ENCODE peak calls at places on chromosomes 12 and 14, in nine cellular contexts. S, C, D, R, E, O, I, M and V are unnamed samples.

GRCh38 chr14:103185051-103186027 is 62.1 kb downstream of the TNFAIP2 start:
- DNase-seq in S (no peak), C (no peak), D (no peak), R (peak; percentile 71), E (peak; percentile 42), O (peak; percentile 28), I (peak; percentile 66), M (no peak), V (no peak)

GRCh38 chr12:85617307-85618091 is 218.7 kb downstream of the RASSF9 start:
- DNase-seq in S (no peak), C (no peak), D (no peak), R (no peak), E (no peak), O (no peak), I (no peak), M (no peak), V (no peak)

GRCh38 chr12:79552186-79552585 is 138.6 kb downstream of the PAWR start:
- DNase-seq in S (no peak), C (no peak), D (no peak), R (peak; percentile 91), E (no peak), O (no peak), I (no peak), M (no peak), V (no peak)

GRCh38 chr14:49194067-49194466 is 392.1 kb downstream of the RPS29 start:
- DNase-seq in S (no peak), C (no peak), D (no peak), R (no peak), E (no peak), O (peak; percentile 34), I (no peak), M (peak; percentile 54), V (no peak)

GRCh38 chr14:67883717-67884116 is 64.1 kb downstream of the RAD51B start:
- DNase-seq in S (no peak), C (no peak), D (no peak), R (peak; percentile 59), E (no peak), O (no peak), I (no peak), M (no peak), V (no peak)

GRCh38 chr14:39303100-39303499 is 69.4 kb downstream of the MIA2 start:
- DNase-seq in S (no peak), C (no peak), D (no peak), R (peak; percentile 45), E (no peak), O (no peak), I (no peak), M (no peak), V (no peak)

GRCh38 chr12:51593539-51593938 is 2.5 kb downstream of the SCN8A start:
- DNase-seq in S (no peak), C (no peak), D (no peak), R (peak; percentile 72), E (no peak), O (peak; percentile 55), I (peak; percentile 74), M (no peak), V (no peak)

GRCh38 chr12:24042651-24043050 is 93.2 kb upstream of the SOX5 start:
- DNase-seq in S (no peak), C (no peak), D (no peak), R (no peak), E (no peak), O (no peak), I (no peak), M (no peak), V (no peak)

GRCh38 chr12:22459872-22460490 is 84.4 kb downstream of the C2CD5 start:
- DNase-seq in S (no peak), C (no peak), D (peak; percentile 28), R (peak; percentile 65), E (peak; percentile 17), O (peak; percentile 69), I (peak; percentile 72), M (no peak), V (no peak)

GRCh38 chr12:94429191-94429590 is 30.5 kb downstream of the CEP83 start:
- DNase-seq in S (no peak), C (no peak), D (no peak), R (no peak), E (no peak), O (no peak), I (no peak), M (no peak), V (no peak)

GRCh38 chr12:107564946-107565345 is 120.7 kb upstream of the PWP1 start:
- DNase-seq in S (no peak), C (no peak), D (no peak), R (peak; percentile 39), E (no peak), O (peak; percentile 12), I (peak; percentile 30), M (no peak), V (no peak)

GRCh38 chr14:64610049-64610746 is 60.4 kb downstream of the PPP1R36 start:
- DNase-seq in S (peak; percentile 95), C (no peak), D (no peak), R (no peak), E (no peak), O (no peak), I (no peak), M (no peak), V (no peak)

GRCh38 chr12:64674367-64674922 is 64.2 kb downstream of the RASSF3 start:
- DNase-seq in S (no peak), C (peak; percentile 63), D (peak; percentile 86), R (no peak), E (no peak), O (no peak), I (no peak), M (no peak), V (no peak)

GRCh38 chr12:76299536-76300296 is 48.5 kb downstream of the BBS10 start:
- DNase-seq in S (no peak), C (no peak), D (no peak), R (no peak), E (no peak), O (no peak), I (peak; percentile 23), M (no peak), V (no peak)

GRCh38 chr12:46154221-46154975 is 114.4 kb downstream of the SLC38A1 start:
- DNase-seq in S (no peak), C (no peak), D (no peak), R (peak; percentile 74), E (no peak), O (no peak), I (peak; percentile 27), M (no peak), V (no peak)

GRCh38 chr14:65877187-65877586 is 464.7 kb downstream of the FUT8 start:
- DNase-seq in S (no peak), C (no peak), D (no peak), R (no peak), E (no peak), O (no peak), I (no peak), M (no peak), V (no peak)

GRCh38 chr14:81991998-81992397 is 458.3 kb upstream of the SEL1L start:
- DNase-seq in S (no peak), C (no peak), D (no peak), R (no peak), E (no peak), O (no peak), I (no peak), M (no peak), V (no peak)

GRCh38 chr14:68506021-68506644 is 286.7 kb downstream of the ZFP36L1 start:
- DNase-seq in S (no peak), C (no peak), D (no peak), R (peak; percentile 64), E (no peak), O (no peak), I (no peak), M (no peak), V (no peak)

GRCh38 chr12:48818831-48819590 is 715 bp downstream of the CACNB3 start:
- DNase-seq in S (no peak), C (no peak), D (peak; percentile 31), R (no peak), E (no peak), O (peak; percentile 55), I (peak; percentile 28), M (no peak), V (no peak)

GRCh38 chr14:67413806-67414769 is 2.1 kb upstream of the PLEK2 start:
- DNase-seq in S (no peak), C (peak; percentile 5), D (no peak), R (peak; percentile 47), E (no peak), O (no peak), I (peak; percentile 51), M (peak; percentile 64), V (no peak)

GRCh38 chr14:88002421-88002820 is 2.5 kb upstream of the GPR65 start:
- DNase-seq in S (no peak), C (no peak), D (no peak), R (no peak), E (no peak), O (no peak), I (no peak), M (no peak), V (no peak)

GRCh38 chr14:63909984-63910383 is 57.2 kb downstream of the SYNE2 start:
- DNase-seq in S (no peak), C (no peak), D (no peak), R (peak; percentile 43), E (no peak), O (no peak), I (no peak), M (no peak), V (no peak)

GRCh38 chr12:56759270-56759908 is 3.7 kb upstream of the HSD17B6 start:
- DNase-seq in S (no peak), C (no peak), D (no peak), R (no peak), E (no peak), O (no peak), I (no peak), M (no peak), V (no peak)

GRCh38 chr14:52923902-52924575 is 26.8 kb downstream of the FERMT2 start:
- DNase-seq in S (no peak), C (no peak), D (no peak), R (no peak), E (no peak), O (no peak), I (no peak), M (no peak), V (no peak)

GRCh38 chr12:132329036-132329738 is at the start of gene GALNT9:
- DNase-seq in S (no peak), C (no peak), D (no peak), R (no peak), E (no peak), O (peak; percentile 55), I (peak; percentile 59), M (no peak), V (no peak)

GRCh38 chr12:27822076-27822712 is 42.2 kb upstream of the MANSC4 start:
- DNase-seq in S (no peak), C (peak; percentile 35), D (peak; percentile 71), R (peak; percentile 65), E (peak; percentile 58), O (no peak), I (no peak), M (no peak), V (no peak)

GRCh38 chr14:32313977-32314376 is 15.1 kb upstream of the AKAP6 start:
- DNase-seq in S (no peak), C (no peak), D (no peak), R (no peak), E (no peak), O (no peak), I (no peak), M (no peak), V (no peak)

GRCh38 chr12:2244013-2244861 is 191.4 kb downstream of the CACNA1C start:
- DNase-seq in S (no peak), C (no peak), D (no peak), R (peak; percentile 92), E (no peak), O (no peak), I (peak; percentile 76), M (peak; percentile 71), V (no peak)

GRCh38 chr12:4852308-4852707 is 57.4 kb upstream of the KCNA1 start:
- DNase-seq in S (no peak), C (no peak), D (no peak), R (no peak), E (no peak), O (no peak), I (no peak), M (no peak), V (no peak)

GRCh38 chr14:104845033-104845666 is 19.9 kb upstream of the CEP170B start:
- DNase-seq in S (no peak), C (no peak), D (no peak), R (no peak), E (peak; percentile 6), O (no peak), I (no peak), M (no peak), V (no peak)